ENCODE peak calls at places on chromosomes 6 and 20, in eight cellular contexts. R is HCT116, M is A549, A is H1, T is HepG2, P is K562, J is GM12878, G is SK-N-SH. U is an unnamed sample.

GRCh38 chr6:111757342-111757741 is 115.9 kb downstream of the FYN start:
- DNase-seq in R (no peak), M (no peak), A (no peak), T (no peak), P (no peak), J (no peak), G (no peak), U (peak; percentile 75)

GRCh38 chr20:13644010-13644409 is 5.3 kb upstream of the TASP1 start:
- DNase-seq in R (no peak), M (no peak), A (no peak), T (no peak), P (no peak), J (no peak), G (no peak), U (no peak)

GRCh38 chr6:38184041-38184779 is 364.7 kb downstream of the ZFAND3 start:
- DNase-seq in R (no peak), M (no peak), A (peak; percentile 39), T (no peak), P (no peak), J (no peak), G (no peak), U (no peak)

GRCh38 chr6:14889172-14889571 is 356.7 kb upstream of the JARID2 start:
- DNase-seq in R (no peak), M (no peak), A (no peak), T (no peak), P (no peak), J (no peak), G (no peak), U (no peak)

GRCh38 chr6:33967966-33968724 is 164.3 kb upstream of the MLN start:
- DNase-seq in R (peak; percentile 13), M (peak; percentile 18), A (no peak), T (peak; percentile 47), P (no peak), J (no peak), G (peak; percentile 64), U (no peak)

GRCh38 chr6:24872769-24873168 is 63.0 kb downstream of the RIPOR2 start:
- DNase-seq in R (no peak), M (no peak), A (no peak), T (no peak), P (no peak), J (no peak), G (peak; percentile 26), U (no peak)

GRCh38 chr6:161003336-161003735 is 11.8 kb downstream of the MAP3K4 start:
- DNase-seq in R (no peak), M (no peak), A (no peak), T (no peak), P (no peak), J (no peak), G (no peak), U (no peak)

GRCh38 chr6:120005292-120005976 is 655.9 kb upstream of the MAN1A1 start:
- DNase-seq in R (no peak), M (no peak), A (no peak), T (peak; percentile 92), P (no peak), J (no peak), G (peak; percentile 25), U (no peak)

GRCh38 chr6:33215761-33216649 is 7.7 kb downstream of the RING1 start:
- DNase-seq in R (no peak), M (no peak), A (no peak), T (no peak), P (peak; percentile 16), J (no peak), G (no peak), U (no peak)

GRCh38 chr6:1535295-1535694 is 74.4 kb upstream of the FOXC1 start:
- DNase-seq in R (no peak), M (no peak), A (no peak), T (no peak), P (no peak), J (no peak), G (no peak), U (no peak)

GRCh38 chr20:50487397-50487796 is 22.8 kb upstream of the PTPN1 start:
- DNase-seq in R (no peak), M (no peak), A (no peak), T (no peak), P (no peak), J (no peak), G (no peak), U (no peak)

GRCh38 chr20:50482396-50482890 is 27.7 kb upstream of the PTPN1 start:
- DNase-seq in R (no peak), M (no peak), A (no peak), T (no peak), P (peak; percentile 66), J (no peak), G (no peak), U (no peak)

GRCh38 chr20:50488236-50488806 is 21.9 kb upstream of the PTPN1 start:
- DNase-seq in R (no peak), M (no peak), A (no peak), T (no peak), P (no peak), J (no peak), G (no peak), U (no peak)

GRCh38 chr20:50481741-50482140 is 28.4 kb upstream of the PTPN1 start:
- DNase-seq in R (no peak), M (no peak), A (no peak), T (no peak), P (no peak), J (no peak), G (no peak), U (no peak)

DNA sequence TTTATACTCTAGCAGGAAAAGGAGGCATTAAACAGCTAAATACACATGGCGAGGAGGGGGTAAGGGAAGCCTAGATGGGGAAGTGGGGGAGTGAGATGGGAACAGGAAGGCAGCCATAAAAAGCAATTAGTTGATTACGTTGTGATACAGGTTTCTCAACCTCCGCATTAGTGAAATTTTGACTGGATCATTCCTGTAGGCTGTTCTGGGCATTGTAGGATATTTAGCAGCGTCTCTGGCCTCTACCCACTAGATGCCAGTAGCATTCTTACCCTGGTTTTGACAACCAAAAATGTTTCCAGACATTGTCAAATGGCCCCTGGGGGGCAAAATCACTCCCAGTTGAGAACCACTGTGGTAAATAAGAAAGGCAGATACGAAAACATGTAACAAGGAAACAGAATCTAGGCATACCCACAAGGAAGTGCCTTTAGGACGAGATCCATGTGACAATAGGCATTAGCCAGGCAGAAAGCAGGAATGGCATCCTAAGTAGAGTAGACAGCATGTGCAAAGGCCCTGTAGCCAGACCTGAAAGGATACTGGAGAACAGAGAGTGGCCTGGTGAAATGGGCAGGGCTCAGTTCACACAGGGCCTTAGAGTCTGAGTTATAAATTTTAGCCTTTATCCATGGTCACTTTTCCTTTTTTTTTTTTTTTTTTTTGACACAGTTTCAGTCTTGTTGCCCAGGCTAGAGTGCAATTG is 25.8 kb upstream of the PTPN1 start:
- DNase-seq in R (no peak), M (no peak), A (no peak), T (no peak), P (no peak), J (no peak), G (no peak), U (no peak)
- TF ChIP-seq MAX in R (no peak), M (no peak), A (no peak), T (no peak), P (no peak), J (no peak), G (no peak), U (no peak)

GRCh38 chr6:166612471-166612881 is 14.6 kb downstream of the RPS6KA2 start:
- DNase-seq in R (no peak), M (no peak), A (no peak), T (no peak), P (no peak), J (no peak), G (no peak), U (no peak)

GRCh38 chr6:166615059-166615770 is 11.8 kb downstream of the RPS6KA2 start:
- DNase-seq in R (no peak), M (no peak), A (no peak), T (no peak), P (no peak), J (no peak), G (no peak), U (peak; percentile 86)

GRCh38 chr6:166614589-166614988 is 12.5 kb downstream of the RPS6KA2 start:
- DNase-seq in R (no peak), M (no peak), A (no peak), T (no peak), P (no peak), J (no peak), G (no peak), U (no peak)

GRCh38 chr6:166616261-166617226 is 10.5 kb downstream of the RPS6KA2 start:
- DNase-seq in R (no peak), M (no peak), A (no peak), T (no peak), P (no peak), J (no peak), G (no peak), U (no peak)

DNA sequence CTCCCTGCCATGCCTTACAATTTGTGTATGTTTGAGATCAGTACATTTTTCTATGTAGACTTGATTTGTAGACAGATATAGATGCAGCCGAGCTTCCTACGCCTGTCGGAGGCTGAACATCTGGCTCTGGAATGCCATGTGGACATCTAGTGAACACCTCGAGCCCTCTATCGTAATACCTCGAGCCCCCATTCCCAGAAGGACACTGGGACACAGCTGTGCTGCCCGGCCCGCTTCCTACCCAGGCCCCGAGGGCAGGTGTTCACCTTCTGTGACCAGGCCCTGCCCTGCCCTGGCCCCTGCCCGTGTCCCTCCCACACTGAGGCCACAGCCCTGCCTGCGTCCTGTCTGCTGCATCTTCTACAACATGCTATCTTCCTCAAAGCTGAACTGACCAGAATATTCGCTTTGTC is 12.9 kb downstream of the RPS6KA2 start:
- DNase-seq in R (no peak), M (no peak), A (no peak), T (no peak), P (no peak), J (no peak), G (no peak), U (no peak)
- H3K27ac ChIP-seq in R (no peak overlapping the region), M (no peak overlapping the region), A (no peak overlapping the region), T (no peak overlapping the region), P (no peak overlapping the region), J (no peak overlapping the region), G (no peak overlapping the region), U (peak overlapping the region; percentile 58)

GRCh38 chr6:52647199-52647598 is 23.7 kb upstream of the TMEM14A start:
- DNase-seq in R (no peak), M (no peak), A (no peak), T (no peak), P (no peak), J (no peak), G (no peak), U (no peak)
- TF ChIP-seq MAX in R (no peak), M (no peak), A (no peak), T (no peak), P (no peak), J (no peak), G (no peak), U (no peak)

DNA sequence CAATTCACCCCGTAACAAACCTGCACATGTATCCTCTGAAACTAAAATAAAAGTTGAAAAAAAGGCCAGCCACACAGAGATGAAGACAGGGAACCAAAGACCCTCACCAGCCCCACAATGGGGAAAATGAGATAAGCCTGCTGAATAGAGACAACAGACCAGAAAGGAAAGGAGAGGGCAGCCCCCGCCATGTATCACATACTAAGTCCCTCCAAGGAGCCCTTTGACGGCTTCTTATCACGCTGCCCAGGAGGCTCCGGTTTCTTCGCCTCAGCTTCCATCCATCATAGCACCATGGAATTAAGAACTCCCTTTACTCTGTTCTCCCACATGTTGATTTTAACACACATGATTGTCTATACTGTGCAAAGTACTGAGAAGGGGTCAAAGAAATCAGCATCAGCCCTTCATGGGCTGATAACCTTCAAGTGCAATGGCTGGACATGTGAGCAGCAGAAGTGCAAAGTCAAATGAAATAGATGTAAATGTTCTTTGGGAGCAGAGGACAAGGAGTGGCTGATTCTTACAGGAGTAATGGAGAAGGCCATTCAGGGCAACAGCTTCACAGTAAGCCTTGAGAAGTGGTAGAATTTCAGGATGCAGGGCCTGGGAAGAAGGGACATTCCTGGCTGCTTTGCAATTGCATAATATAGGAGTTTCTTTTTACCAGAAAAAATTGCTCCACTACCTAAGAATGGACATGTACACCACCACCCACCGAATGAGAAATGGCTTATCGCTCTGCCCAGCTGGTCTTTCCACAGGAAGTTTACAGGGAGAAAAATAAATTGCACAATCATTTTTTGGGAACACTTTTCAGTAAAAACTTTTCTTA is 54.7 kb downstream of the MAP3K5 start:
- DNase-seq in R (no peak), M (no peak), A (no peak), T (no peak), P (peak; percentile 58), J (no peak), G (no peak), U (peak; percentile 70)
- H3K27ac ChIP-seq in R (no peak overlapping the region), M (no peak overlapping the region), A (no peak overlapping the region), T (no peak overlapping the region), P (peak overlapping the region; percentile 73), J (no peak overlapping the region), G (no peak overlapping the region), U (no peak overlapping the region)

U was measured in endothelial cell of umbilical vein.